ENCODE peak calls at places on chromosome 3, in four cellular contexts. One of them, this sample, is unnamed.

GRCh38 chr3:177589921-177590336 is 392.6 kb upstream of the TBL1XR1 start:
- DNase-seq in K562: no peak
- DNase-seq in HepG2: peak; percentile 65
- DNase-seq in A549: peak; percentile 47
- DNase-seq in this sample: no peak

GRCh38 chr3:194675680-194676079 is 3.7 kb upstream of the LSG1 start:
- DNase-seq in HepG2: no peak
- DNase-seq in K562: no peak
- DNase-seq in A549: no peak
- DNase-seq in this sample: no peak

GRCh38 chr3:138371070-138371950 is 22.9 kb downstream of the MRAS start:
- DNase-seq in A549: no peak
- DNase-seq in HepG2: no peak
- DNase-seq in K562: no peak
- DNase-seq in this sample: no peak

GRCh38 chr3:195042741-195043611 is 228.0 kb downstream of the XXYLT1 start:
- DNase-seq in A549: no peak
- DNase-seq in K562: no peak
- DNase-seq in HepG2: no peak
- DNase-seq in this sample: no peak

GRCh38 chr3:49723301-49723630 is 485 bp downstream of the GMPPB start:
- DNase-seq in K562: peak; percentile 63
- DNase-seq in HepG2: peak; percentile 40
- DNase-seq in A549: no peak
- DNase-seq in this sample: peak; percentile 45

GRCh38 chr3:50350213-50350526 is 405 bp downstream of the NPRL2 start:
- DNase-seq in HepG2: no peak
- DNase-seq in K562: no peak
- DNase-seq in A549: no peak
- DNase-seq in this sample: no peak

GRCh38 chr3:69547457-69548014 is 161.6 kb upstream of the FRMD4B start:
- DNase-seq in HepG2: no peak
- DNase-seq in A549: no peak
- DNase-seq in K562: no peak
- DNase-seq in this sample: no peak

GRCh38 chr3:49940667-49941249 is 808 bp downstream of the RBM6 start:
- DNase-seq in A549: no peak
- DNase-seq in K562: no peak
- DNase-seq in HepG2: no peak
- DNase-seq in this sample: no peak

GRCh38 chr3:108156312-108156853 is 65.6 kb upstream of the CD47 start:
- DNase-seq in HepG2: no peak
- DNase-seq in A549: no peak
- DNase-seq in K562: no peak
- DNase-seq in this sample: no peak

GRCh38 chr3:49534581-49535495 is 19.4 kb upstream of the BSN start:
- DNase-seq in K562: no peak
- DNase-seq in A549: no peak
- DNase-seq in HepG2: peak; percentile 16
- DNase-seq in this sample: peak; percentile 73

GRCh38 chr3:51391566-51392300 is 648 bp downstream of the RBM15B start:
- DNase-seq in K562: no peak
- DNase-seq in A549: no peak
- DNase-seq in HepG2: no peak
- DNase-seq in this sample: peak; percentile 41

GRCh38 chr3:106542101-106542769 is 673.4 kb upstream of the CBLB start:
- DNase-seq in A549: no peak
- DNase-seq in K562: no peak
- DNase-seq in HepG2: no peak
- DNase-seq in this sample: peak; percentile 16

GRCh38 chr3:149371001-149371722 is 6.3 kb downstream of the TM4SF1 start:
- DNase-seq in HepG2: peak; percentile 66
- DNase-seq in A549: no peak
- DNase-seq in K562: no peak
- DNase-seq in this sample: no peak

GRCh38 chr3:11072631-11073030 is 80.1 kb downstream of the SLC6A1 start:
- DNase-seq in HepG2: no peak
- DNase-seq in K562: no peak
- DNase-seq in A549: no peak
- DNase-seq in this sample: no peak

GRCh38 chr3:119636194-119636593 is 24.2 kb downstream of the POPDC2 start:
- DNase-seq in A549: no peak
- DNase-seq in HepG2: no peak
- DNase-seq in K562: no peak
- DNase-seq in this sample: no peak

GRCh38 chr3:127816783-127817182 is 5.5 kb downstream of the MGLL start:
- DNase-seq in HepG2: no peak
- DNase-seq in K562: no peak
- DNase-seq in A549: no peak
- DNase-seq in this sample: no peak

GRCh38 chr3:70982700-70983140 is 600.8 kb downstream of the FOXP1 start:
- DNase-seq in A549: peak; percentile 48
- DNase-seq in K562: no peak
- DNase-seq in HepG2: no peak
- DNase-seq in this sample: peak; percentile 14

GRCh38 chr3:4865714-4866113 is 113.5 kb upstream of the BHLHE40 start:
- DNase-seq in HepG2: no peak
- DNase-seq in K562: no peak
- DNase-seq in A549: no peak
- DNase-seq in this sample: no peak

GRCh38 chr3:47152578-47152977 is 11.3 kb downstream of the SETD2 start:
- DNase-seq in A549: no peak
- DNase-seq in HepG2: no peak
- DNase-seq in K562: peak; percentile 46
- DNase-seq in this sample: no peak

GRCh38 chr3:102512734-102513518 is 78.1 kb downstream of the ZPLD1 start:
- DNase-seq in A549: no peak
- DNase-seq in K562: no peak
- DNase-seq in HepG2: no peak
- DNase-seq in this sample: no peak

GRCh38 chr3:71356272-71356671 is 227.3 kb downstream of the FOXP1 start:
- DNase-seq in K562: no peak
- DNase-seq in A549: no peak
- DNase-seq in HepG2: no peak
- DNase-seq in this sample: no peak

GRCh38 chr3:40129981-40130380 is 179.5 kb upstream of the EIF1B start:
- DNase-seq in K562: no peak
- DNase-seq in A549: no peak
- DNase-seq in HepG2: no peak
- DNase-seq in this sample: no peak

GRCh38 chr3:65716372-65716771 is 322.3 kb downstream of the MAGI1 start:
- DNase-seq in A549: no peak
- DNase-seq in K562: no peak
- DNase-seq in HepG2: no peak
- DNase-seq in this sample: no peak

GRCh38 chr3:113261996-113262665 is 50.8 kb downstream of the BOC start:
- DNase-seq in HepG2: peak; percentile 15
- DNase-seq in A549: no peak
- DNase-seq in K562: no peak
- DNase-seq in this sample: no peak

GRCh38 chr3:180018588-180018987 is 18.1 kb downstream of the PEX5L start:
- DNase-seq in K562: no peak
- DNase-seq in HepG2: no peak
- DNase-seq in A549: no peak
- DNase-seq in this sample: no peak
- TF ChIP-seq NR3C1 in K562: no peak
- TF ChIP-seq NR3C1 in HepG2: no peak
- TF ChIP-seq NR3C1 in A549: no peak
- TF ChIP-seq NR3C1 in this sample: no peak

GRCh38 chr3:36800533-36801116 is 36.3 kb upstream of the DCLK3 start:
- DNase-seq in HepG2: no peak
- DNase-seq in K562: no peak
- DNase-seq in A549: no peak
- DNase-seq in this sample: no peak
- TF ChIP-seq NR3C1 in HepG2: no peak
- TF ChIP-seq NR3C1 in K562: no peak
- TF ChIP-seq NR3C1 in A549: no peak
- TF ChIP-seq NR3C1 in this sample: no peak

GRCh38 chr3:32193101-32193500 is 45.4 kb upstream of the CMTM8 start:
- DNase-seq in A549: no peak
- DNase-seq in HepG2: no peak
- DNase-seq in K562: no peak
- DNase-seq in this sample: no peak
- TF ChIP-seq NR3C1 in A549: no peak
- TF ChIP-seq NR3C1 in HepG2: no peak
- TF ChIP-seq NR3C1 in K562: no peak
- TF ChIP-seq NR3C1 in this sample: no peak

DNA sequence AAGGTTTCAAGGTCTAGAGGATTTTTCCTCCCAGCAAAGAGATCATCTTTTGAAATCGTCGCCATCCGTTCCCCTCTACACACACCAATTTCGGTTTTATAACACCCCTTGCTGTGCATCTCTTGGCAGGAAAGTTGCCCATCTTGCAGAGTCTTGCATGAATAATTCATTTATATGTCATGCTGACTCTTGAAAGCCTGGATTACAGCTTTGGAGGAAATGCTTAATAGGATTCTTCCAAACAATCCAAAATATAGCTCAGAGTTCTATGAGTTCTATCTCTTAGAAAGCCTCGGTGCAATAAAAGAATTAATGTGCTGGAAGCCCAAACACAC is 262.8 kb downstream of the CHL1 start:
- DNase-seq in K562: no peak
- DNase-seq in A549: no peak
- DNase-seq in HepG2: no peak
- DNase-seq in this sample: no peak
- TF ChIP-seq NR3C1 in K562: no peak
- TF ChIP-seq NR3C1 in A549: no peak
- TF ChIP-seq NR3C1 in HepG2: no peak
- TF ChIP-seq NR3C1 in this sample: no peak

GRCh38 chr3:14127106-14127505 is 2.3 kb downstream of the TMEM43 start:
- DNase-seq in HepG2: no peak
- DNase-seq in A549: no peak
- DNase-seq in K562: peak; percentile 24
- DNase-seq in this sample: no peak

GRCh38 chr3:14126017-14126902 is 1.4 kb downstream of the TMEM43 start:
- DNase-seq in K562: no peak
- DNase-seq in HepG2: no peak
- DNase-seq in A549: no peak
- DNase-seq in this sample: no peak

GRCh38 chr3:14124615-14125192 is at the start of the genes CHCHD4 and TMEM43:
- DNase-seq in A549: peak; percentile 100
- DNase-seq in K562: peak; percentile 100
- DNase-seq in HepG2: peak; percentile 99
- DNase-seq in this sample: peak; percentile 99

GRCh38 chr3:14124223-14124614 is 451 bp downstream of the CHCHD4 start:
- DNase-seq in K562: peak; percentile 85
- DNase-seq in A549: peak; percentile 57
- DNase-seq in HepG2: peak; percentile 60
- DNase-seq in this sample: peak; percentile 35

DNA sequence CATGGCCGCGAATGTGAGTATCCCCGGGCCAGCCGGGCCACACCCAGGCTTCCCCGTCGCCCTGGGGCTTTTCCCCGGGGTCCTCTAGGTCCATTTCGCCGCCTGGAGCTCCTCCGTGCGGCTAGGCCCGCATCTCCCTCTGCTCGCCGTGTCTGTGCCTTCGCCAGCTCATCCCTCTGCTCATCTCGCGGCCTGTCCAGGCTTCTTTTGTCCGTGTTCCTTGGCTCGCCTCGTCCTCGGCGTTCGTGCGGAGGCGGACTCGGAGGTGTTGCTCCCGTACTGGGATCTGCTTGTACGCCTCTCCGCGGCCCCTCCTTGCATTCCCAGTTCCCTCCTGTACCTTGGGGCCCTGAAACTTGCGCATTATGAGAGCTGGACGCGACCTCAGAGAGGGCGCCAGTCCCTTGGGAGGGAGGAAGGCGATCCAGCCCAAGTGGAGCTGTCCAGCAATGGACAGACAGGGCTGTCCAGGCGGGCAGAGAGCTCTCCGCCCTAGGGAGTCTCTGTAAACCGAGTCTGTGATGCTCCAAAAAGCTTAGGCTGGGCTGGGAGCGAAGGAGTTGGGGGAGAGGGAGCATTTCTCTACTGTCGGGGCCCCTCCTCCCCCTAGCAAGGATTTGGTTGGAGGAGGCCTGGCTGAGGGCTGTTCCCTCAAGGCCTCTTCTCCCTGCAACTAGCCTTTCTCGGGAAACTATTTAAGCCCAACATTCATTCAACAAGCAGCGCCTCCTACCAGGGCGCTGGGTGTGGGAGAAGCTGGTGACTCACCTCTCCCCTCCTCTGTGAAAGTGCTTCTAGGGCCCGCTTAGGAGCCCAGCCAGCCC is 553 bp downstream of the TMEM43 start:
- DNase-seq in HepG2: peak; percentile 72
- DNase-seq in A549: peak; percentile 68
- DNase-seq in K562: peak; percentile 94
- DNase-seq in this sample: peak; percentile 48
- TF ChIP-seq NR3C1 in HepG2: no peak
- TF ChIP-seq NR3C1 in A549: no peak
- TF ChIP-seq NR3C1 in K562: no peak
- TF ChIP-seq NR3C1 in this sample: no peak